ENCODE peak calls at places on chromosomes 7 and 10, in five cellular contexts. K, H, V, Y and J are unnamed samples.

GRCh38 chr10:94571528-94571927 is 25.9 kb downstream of the HELLS start:
- DNase-seq in K (no peak), Y (no peak), H (peak), V (no peak), J (no peak)

GRCh38 chr10:16597656-16598055 is 76.0 kb upstream of the C1QL3 start:
- DNase-seq in H (peak), K (no peak), V (no peak), Y (no peak), J (no peak)

GRCh38 chr10:113322843-113323242 is 230.0 kb upstream of the HABP2 start:
- DNase-seq in H (no peak), Y (no peak), K (no peak), V (peak), J (no peak)

GRCh38 chr7:124263232-124263827 is 230.5 kb upstream of the TMEM229A start:
- DNase-seq in V (no peak), H (peak), K (peak), Y (peak), J (no peak)

GRCh38 chr10:71225291-71226058 is 13.1 kb downstream of the UNC5B start:
- DNase-seq in V (no peak), H (no peak), Y (no peak), K (no peak), J (peak)

GRCh38 chr7:24911213-24911603 is 68.8 kb downstream of the OSBPL3 start:
- DNase-seq in K (no peak), Y (no peak), V (no peak), H (no peak), J (no peak)

GRCh38 chr10:58178811-58179210 is 88.9 kb downstream of the IPMK start:
- DNase-seq in Y (no peak), V (no peak), H (peak), K (no peak), J (no peak)

GRCh38 chr7:44959433-44959951 is 19.3 kb downstream of the MYO1G start:
- DNase-seq in V (no peak), K (no peak), Y (no peak), H (peak), J (peak)

GRCh38 chr7:112476390-112477052 is 4.3 kb upstream of the LSMEM1 start:
- DNase-seq in H (no peak), Y (no peak), V (no peak), K (no peak), J (no peak)

GRCh38 chr10:120477006-120477722 is 20.1 kb downstream of the PLPP4 start:
- DNase-seq in K (no peak), V (no peak), Y (no peak), H (peak), J (no peak)

GRCh38 chr10:94430705-94431104 is 28.4 kb downstream of the TBC1D12 start:
- DNase-seq in H (peak), Y (no peak), K (no peak), V (no peak), J (no peak)

GRCh38 chr7:21547511-21547910 is 4.7 kb downstream of the DNAH11 start:
- DNase-seq in H (no peak), Y (no peak), V (no peak), K (no peak), J (no peak)

GRCh38 chr10:26696786-26697162 is 727 bp upstream of the PDSS1 start:
- DNase-seq in Y (no peak), K (no peak), H (no peak), V (no peak), J (no peak)

GRCh38 chr7:17696422-17696821 is 243.9 kb downstream of the SNX13 start:
- DNase-seq in Y (peak), K (no peak), H (peak), V (peak), J (no peak)

GRCh38 chr7:29950480-29950879 is 39.1 kb downstream of the SCRN1 start:
- DNase-seq in H (no peak), V (no peak), Y (no peak), K (no peak), J (no peak)

GRCh38 chr10:48241301-48241700 is 33.2 kb downstream of the FRMPD2 start:
- DNase-seq in Y (no peak), V (no peak), K (no peak), H (no peak), J (no peak)

GRCh38 chr7:116227678-116228239 is 17.4 kb downstream of the TES start:
- DNase-seq in K (no peak), Y (no peak), V (no peak), H (peak), J (no peak)

GRCh38 chr7:79452032-79452494 is 1.4 kb downstream of the MAGI2 start:
- DNase-seq in K (peak), Y (peak), H (peak), V (peak), J (peak)

GRCh38 chr7:133761459-133761858 is 365.7 kb upstream of the LRGUK start:
- DNase-seq in Y (no peak), K (no peak), V (no peak), H (no peak), J (no peak)

GRCh38 chr10:60565492-60565891 is 175.8 kb upstream of the ANK3 start:
- DNase-seq in Y (no peak), V (no peak), K (no peak), H (no peak), J (no peak)

GRCh38 chr10:24643679-24644209 is 79.9 kb downstream of the ARHGAP21 start:
- DNase-seq in Y (peak), V (no peak), H (no peak), K (no peak), J (no peak)

GRCh38 chr7:1707756-1708611 is 37.9 kb downstream of the ELFN1 start:
- DNase-seq in Y (no peak), V (peak), H (no peak), K (no peak), J (peak)

GRCh38 chr10:4663162-4663992 is 162.6 kb upstream of the AKR1E2 start:
- DNase-seq in K (no peak), V (no peak), Y (peak), H (peak), J (no peak)

GRCh38 chr7:122304996-122305421 is 459 bp upstream of the FEZF1 start:
- DNase-seq in H (peak), K (peak), V (no peak), Y (no peak), J (peak)

GRCh38 chr7:154584352-154585252 is 418.3 kb downstream of the PAXIP1 start:
- DNase-seq in H (no peak), Y (no peak), K (no peak), V (no peak), J (no peak)

GRCh38 chr7:57250801-57251200 is 118.6 kb upstream of the ZNF479 start:
- DNase-seq in V (no peak), H (no peak), K (no peak), Y (no peak), J (no peak)

GRCh38 chr10:97159906-97160305 is 25.9 kb downstream of the SLIT1 start:
- DNase-seq in Y (no peak), K (no peak), V (no peak), H (no peak), J (no peak)

GRCh38 chr7:2037301-2037804 is 195.4 kb downstream of the MAD1L1 start:
- DNase-seq in H (peak), V (peak), Y (no peak), K (peak), J (peak)

GRCh38 chr10:4931587-4931986 is 31.6 kb upstream of the AKR1C1 start:
- DNase-seq in K (no peak), Y (peak), H (no peak), V (no peak), J (no peak)

GRCh38 chr7:7761974-7762769 is 43.8 kb upstream of the RPA3 start:
- DNase-seq in H (peak), K (no peak), V (no peak), Y (no peak), J (no peak)

GRCh38 chr7:89060234-89060633 is 264.7 kb upstream of the TEX47 start:
- DNase-seq in H (no peak), Y (no peak), K (no peak), V (no peak), J (no peak)
- TF ChIP-seq CTCF in H (no peak), Y (no peak), K (no peak), V (no peak), J (no peak)

DNA sequence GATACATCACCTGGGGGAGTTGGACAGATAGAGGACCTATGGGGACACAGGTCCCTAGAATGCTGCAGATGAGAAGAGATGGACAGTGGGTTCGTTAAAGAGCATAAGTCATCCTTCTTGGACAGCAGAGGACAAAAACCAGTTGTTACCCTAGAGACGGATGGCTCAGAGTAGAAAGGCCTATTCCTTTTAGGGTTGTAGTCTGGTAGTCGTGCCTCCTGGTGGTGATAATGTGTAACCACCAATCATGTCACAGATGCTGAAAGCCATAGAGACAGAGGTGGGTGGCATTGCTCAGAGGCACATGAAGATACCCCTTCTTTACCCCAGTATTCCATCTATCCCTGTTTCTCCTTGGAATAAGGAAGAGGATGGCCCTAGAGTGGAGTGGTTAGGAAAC is 554.6 kb downstream of the SORCS1 start:
- DNase-seq in K (peak), H (no peak), V (no peak), Y (no peak), J (no peak)
- TF ChIP-seq CTCF in K (peak), H (peak), V (no peak), Y (no peak), J (peak)

GRCh38 chr10:73802276-73802991 is 9.0 kb downstream of the NDST2 start:
- DNase-seq in Y (no peak), K (no peak), H (no peak), V (no peak), J (peak)
- TF ChIP-seq CTCF in Y (no peak), K (no peak), H (peak), V (no peak), J (peak)

DNA sequence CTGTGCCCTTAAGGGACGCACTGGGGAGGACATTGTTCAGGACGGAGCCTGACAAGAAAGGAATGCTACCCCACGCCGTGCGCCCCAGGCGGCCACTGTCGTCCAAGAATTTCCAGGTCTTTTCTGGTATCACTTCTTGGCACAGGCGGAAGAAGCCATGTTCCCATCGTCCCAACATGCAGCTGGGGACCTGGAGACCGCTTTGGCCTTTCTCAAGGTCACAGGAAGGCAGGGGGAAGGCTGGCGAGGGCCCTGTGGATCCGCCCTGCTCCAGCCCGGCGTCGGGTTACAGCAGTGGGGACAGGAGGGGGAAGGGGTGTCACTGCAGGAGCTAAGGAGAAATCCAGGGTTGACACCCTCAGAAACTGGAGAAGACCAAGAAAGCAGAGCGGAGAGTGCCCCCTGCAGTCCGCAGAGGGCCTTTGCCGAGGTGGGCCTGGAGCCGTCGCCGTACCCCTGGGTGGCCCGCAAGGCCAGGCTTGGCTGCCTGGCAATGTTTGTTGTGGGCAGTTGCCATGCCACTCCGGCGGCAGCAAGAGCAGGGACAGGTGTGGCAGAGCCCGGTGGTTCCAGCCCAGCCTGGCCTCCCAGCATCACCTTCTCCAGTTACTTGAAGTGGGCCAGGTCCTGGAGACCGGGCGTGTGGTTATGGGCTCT is 104.1 kb downstream of the LHPP start:
- DNase-seq in K (peak), V (peak), H (no peak), Y (peak), J (peak)
- TF ChIP-seq CTCF in K (peak), V (peak), H (peak), Y (peak), J (peak)

DNA sequence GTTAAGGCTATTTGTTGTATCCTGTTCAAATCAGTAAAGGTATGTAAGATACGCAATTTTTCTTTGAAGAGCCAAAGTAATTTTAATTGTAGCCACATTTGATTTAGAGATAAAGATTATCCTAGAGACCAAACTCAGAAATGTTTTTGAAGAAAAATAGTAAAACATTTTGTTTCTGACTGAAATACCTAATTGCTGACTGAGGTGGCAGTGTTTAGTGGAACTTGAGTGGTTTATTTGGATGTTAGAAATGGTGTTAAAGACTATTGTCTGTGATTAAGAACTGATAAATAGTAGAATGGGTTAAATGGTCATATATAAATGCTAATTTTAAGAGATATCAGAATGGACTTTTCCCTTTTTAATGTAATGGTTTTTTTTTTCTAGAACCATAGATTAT is 15.3 kb downstream of the EDRF1 start:
- DNase-seq in V (no peak), H (no peak), K (no peak), Y (no peak), J (no peak)
- TF ChIP-seq CTCF in V (no peak), H (peak), K (no peak), Y (no peak), J (peak)

DNA sequence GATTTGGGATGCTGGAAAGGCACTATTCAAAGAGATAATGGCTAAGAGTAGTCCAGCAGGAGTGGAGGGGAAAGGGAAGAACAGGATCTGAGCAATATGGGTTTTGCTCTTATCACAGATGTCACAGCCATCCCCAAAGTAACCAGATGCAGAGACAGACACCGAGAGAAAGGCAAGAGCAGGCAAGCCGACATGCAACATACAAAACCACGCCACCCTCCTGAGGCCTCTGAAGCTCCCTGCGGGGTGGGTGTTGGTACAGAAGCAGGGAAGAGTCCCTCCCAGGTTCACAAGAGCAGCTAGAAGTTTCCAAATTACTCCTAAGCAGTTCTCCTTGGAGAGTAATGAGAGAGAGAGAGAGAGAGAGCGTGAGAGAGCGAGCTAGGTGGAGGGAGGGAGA is 10.8 kb upstream of the C10orf53 start:
- DNase-seq in H (no peak), V (no peak), Y (no peak), K (no peak), J (no peak)
- TF ChIP-seq CTCF in H (no peak), V (no peak), Y (no peak), K (no peak), J (no peak)

GRCh38 chr7:66886152-66886551 is 34.9 kb upstream of the TMEM248 start:
- DNase-seq in K (no peak), Y (no peak), V (no peak), H (peak), J (no peak)
- TF ChIP-seq CTCF in K (no peak), Y (no peak), V (no peak), H (no peak), J (no peak)

GRCh38 chr10:815338-816104 is 116.0 kb downstream of the LARP4B start:
- DNase-seq in H (no peak), V (no peak), K (no peak), Y (no peak), J (no peak)
- TF ChIP-seq CTCF in H (no peak), V (no peak), K (no peak), Y (peak), J (peak)